ENCODE peak calls at places on chromosome 7, in five cellular contexts. One of them, this sample, is unnamed.

GRCh38 chr7:805261-805660 is 27.0 kb upstream of the SUN1 start:
- DNase-seq in myocyte: no peak
- DNase-seq in activated CD8-positive, alpha-beta T cell treated with anti-CD3 and anti-CD28 coated beads for 36 hours: no peak
- DNase-seq in activated T-cell treated with anti-CD3 and anti-CD28 coated beads for 1 hour: no peak
- DNase-seq in prostate gland: no peak
- DNase-seq in this sample: no peak

GRCh38 chr7:35694161-35694783 is 663 bp downstream of the HERPUD2 start:
- DNase-seq in myocyte: peak
- DNase-seq in activated CD8-positive, alpha-beta T cell treated with anti-CD3 and anti-CD28 coated beads for 36 hours: no peak
- DNase-seq in activated T-cell treated with anti-CD3 and anti-CD28 coated beads for 1 hour: no peak
- DNase-seq in prostate gland: peak
- DNase-seq in this sample: no peak

GRCh38 chr7:113247198-113247597 is 128.8 kb upstream of the SMIM30 start:
- DNase-seq in myocyte: no peak
- DNase-seq in activated CD8-positive, alpha-beta T cell treated with anti-CD3 and anti-CD28 coated beads for 36 hours: no peak
- DNase-seq in activated T-cell treated with anti-CD3 and anti-CD28 coated beads for 1 hour: no peak
- DNase-seq in prostate gland: no peak
- DNase-seq in this sample: no peak

GRCh38 chr7:157587051-157587450 is 250.2 kb downstream of the DNAJB6 start:
- DNase-seq in myocyte: no peak
- DNase-seq in activated CD8-positive, alpha-beta T cell treated with anti-CD3 and anti-CD28 coated beads for 36 hours: no peak
- DNase-seq in activated T-cell treated with anti-CD3 and anti-CD28 coated beads for 1 hour: no peak
- DNase-seq in prostate gland: no peak
- DNase-seq in this sample: no peak

GRCh38 chr7:71566376-71566775 is 434.4 kb downstream of the GALNT17 start:
- DNase-seq in myocyte: no peak
- DNase-seq in activated CD8-positive, alpha-beta T cell treated with anti-CD3 and anti-CD28 coated beads for 36 hours: no peak
- DNase-seq in activated T-cell treated with anti-CD3 and anti-CD28 coated beads for 1 hour: no peak
- DNase-seq in prostate gland: no peak
- DNase-seq in this sample: no peak

GRCh38 chr7:118872568-118872967 is 648.1 kb downstream of the ANKRD7 start:
- DNase-seq in myocyte: no peak
- DNase-seq in activated CD8-positive, alpha-beta T cell treated with anti-CD3 and anti-CD28 coated beads for 36 hours: no peak
- DNase-seq in activated T-cell treated with anti-CD3 and anti-CD28 coated beads for 1 hour: no peak
- DNase-seq in prostate gland: peak
- DNase-seq in this sample: no peak

GRCh38 chr7:44257618-44258422 is 57.0 kb downstream of the YKT6 start:
- DNase-seq in myocyte: peak
- DNase-seq in activated CD8-positive, alpha-beta T cell treated with anti-CD3 and anti-CD28 coated beads for 36 hours: peak
- DNase-seq in activated T-cell treated with anti-CD3 and anti-CD28 coated beads for 1 hour: peak
- DNase-seq in prostate gland: no peak
- DNase-seq in this sample: peak

GRCh38 chr7:130273081-130273699 is 6.5 kb downstream of the CPA2 start:
- DNase-seq in myocyte: no peak
- DNase-seq in activated CD8-positive, alpha-beta T cell treated with anti-CD3 and anti-CD28 coated beads for 36 hours: peak
- DNase-seq in activated T-cell treated with anti-CD3 and anti-CD28 coated beads for 1 hour: no peak
- DNase-seq in prostate gland: peak
- DNase-seq in this sample: no peak

GRCh38 chr7:46908770-46909169 is 673.1 kb downstream of the TNS3 start:
- DNase-seq in myocyte: peak
- DNase-seq in activated CD8-positive, alpha-beta T cell treated with anti-CD3 and anti-CD28 coated beads for 36 hours: no peak
- DNase-seq in activated T-cell treated with anti-CD3 and anti-CD28 coated beads for 1 hour: no peak
- DNase-seq in prostate gland: no peak
- DNase-seq in this sample: no peak

GRCh38 chr7:94396606-94397005 is 1.9 kb downstream of the COL1A2 start:
- DNase-seq in myocyte: peak
- DNase-seq in activated CD8-positive, alpha-beta T cell treated with anti-CD3 and anti-CD28 coated beads for 36 hours: no peak
- DNase-seq in activated T-cell treated with anti-CD3 and anti-CD28 coated beads for 1 hour: no peak
- DNase-seq in prostate gland: no peak
- DNase-seq in this sample: no peak

GRCh38 chr7:1696671-1697498 is 26.8 kb downstream of the ELFN1 start:
- DNase-seq in myocyte: no peak
- DNase-seq in activated CD8-positive, alpha-beta T cell treated with anti-CD3 and anti-CD28 coated beads for 36 hours: no peak
- DNase-seq in activated T-cell treated with anti-CD3 and anti-CD28 coated beads for 1 hour: no peak
- DNase-seq in prostate gland: no peak
- DNase-seq in this sample: no peak

GRCh38 chr7:117025891-117026290 is 72.6 kb downstream of the ST7 start:
- DNase-seq in myocyte: no peak
- DNase-seq in activated CD8-positive, alpha-beta T cell treated with anti-CD3 and anti-CD28 coated beads for 36 hours: no peak
- DNase-seq in activated T-cell treated with anti-CD3 and anti-CD28 coated beads for 1 hour: no peak
- DNase-seq in prostate gland: no peak
- DNase-seq in this sample: no peak

GRCh38 chr7:134920026-134920758 is 66.1 kb upstream of the AGBL3 start:
- DNase-seq in myocyte: peak
- DNase-seq in activated CD8-positive, alpha-beta T cell treated with anti-CD3 and anti-CD28 coated beads for 36 hours: no peak
- DNase-seq in activated T-cell treated with anti-CD3 and anti-CD28 coated beads for 1 hour: no peak
- DNase-seq in prostate gland: no peak
- DNase-seq in this sample: no peak

GRCh38 chr7:135979674-135980660 is 2.8 kb upstream of the MTPN start:
- DNase-seq in myocyte: peak
- DNase-seq in activated CD8-positive, alpha-beta T cell treated with anti-CD3 and anti-CD28 coated beads for 36 hours: no peak
- DNase-seq in activated T-cell treated with anti-CD3 and anti-CD28 coated beads for 1 hour: no peak
- DNase-seq in prostate gland: no peak
- DNase-seq in this sample: no peak

GRCh38 chr7:151087247-151088018 is 1.2 kb downstream of the AGAP3 start:
- DNase-seq in myocyte: peak
- DNase-seq in activated CD8-positive, alpha-beta T cell treated with anti-CD3 and anti-CD28 coated beads for 36 hours: peak
- DNase-seq in activated T-cell treated with anti-CD3 and anti-CD28 coated beads for 1 hour: no peak
- DNase-seq in prostate gland: peak
- DNase-seq in this sample: peak

GRCh38 chr7:30901856-30902255 is 9.8 kb upstream of the AQP1 start:
- DNase-seq in myocyte: no peak
- DNase-seq in activated CD8-positive, alpha-beta T cell treated with anti-CD3 and anti-CD28 coated beads for 36 hours: no peak
- DNase-seq in activated T-cell treated with anti-CD3 and anti-CD28 coated beads for 1 hour: no peak
- DNase-seq in prostate gland: no peak
- DNase-seq in this sample: no peak

GRCh38 chr7:83427929-83428328 is 221.0 kb downstream of the SEMA3E start:
- DNase-seq in myocyte: peak
- DNase-seq in activated CD8-positive, alpha-beta T cell treated with anti-CD3 and anti-CD28 coated beads for 36 hours: no peak
- DNase-seq in activated T-cell treated with anti-CD3 and anti-CD28 coated beads for 1 hour: no peak
- DNase-seq in prostate gland: no peak
- DNase-seq in this sample: no peak

GRCh38 chr7:157673573-157673972 is 336.8 kb downstream of the DNAJB6 start:
- DNase-seq in myocyte: no peak
- DNase-seq in activated CD8-positive, alpha-beta T cell treated with anti-CD3 and anti-CD28 coated beads for 36 hours: no peak
- DNase-seq in activated T-cell treated with anti-CD3 and anti-CD28 coated beads for 1 hour: no peak
- DNase-seq in prostate gland: no peak
- DNase-seq in this sample: no peak

GRCh38 chr7:10022957-10023356 is 950.7 kb upstream of the PHF14 start:
- DNase-seq in myocyte: peak
- DNase-seq in activated CD8-positive, alpha-beta T cell treated with anti-CD3 and anti-CD28 coated beads for 36 hours: no peak
- DNase-seq in activated T-cell treated with anti-CD3 and anti-CD28 coated beads for 1 hour: no peak
- DNase-seq in prostate gland: peak
- DNase-seq in this sample: no peak

GRCh38 chr7:55382251-55382650 is 17.1 kb downstream of the LANCL2 start:
- DNase-seq in myocyte: no peak
- DNase-seq in activated CD8-positive, alpha-beta T cell treated with anti-CD3 and anti-CD28 coated beads for 36 hours: no peak
- DNase-seq in activated T-cell treated with anti-CD3 and anti-CD28 coated beads for 1 hour: no peak
- DNase-seq in prostate gland: no peak
- DNase-seq in this sample: no peak

GRCh38 chr7:106736508-106737201 is 75.7 kb upstream of the CCDC71L start:
- DNase-seq in myocyte: peak
- DNase-seq in activated CD8-positive, alpha-beta T cell treated with anti-CD3 and anti-CD28 coated beads for 36 hours: peak
- DNase-seq in activated T-cell treated with anti-CD3 and anti-CD28 coated beads for 1 hour: no peak
- DNase-seq in prostate gland: peak
- DNase-seq in this sample: peak

GRCh38 chr7:139681463-139681755 is 96.4 kb downstream of the HIPK2 start:
- DNase-seq in myocyte: no peak
- DNase-seq in activated CD8-positive, alpha-beta T cell treated with anti-CD3 and anti-CD28 coated beads for 36 hours: peak
- DNase-seq in activated T-cell treated with anti-CD3 and anti-CD28 coated beads for 1 hour: no peak
- DNase-seq in prostate gland: no peak
- DNase-seq in this sample: no peak

GRCh38 chr7:97973206-97973658 is 16.8 kb downstream of the OCM2 start:
- DNase-seq in myocyte: no peak
- DNase-seq in activated CD8-positive, alpha-beta T cell treated with anti-CD3 and anti-CD28 coated beads for 36 hours: no peak
- DNase-seq in activated T-cell treated with anti-CD3 and anti-CD28 coated beads for 1 hour: no peak
- DNase-seq in prostate gland: no peak
- DNase-seq in this sample: no peak

GRCh38 chr7:155439311-155440017 is 18.5 kb upstream of the EN2 start:
- DNase-seq in myocyte: no peak
- DNase-seq in activated CD8-positive, alpha-beta T cell treated with anti-CD3 and anti-CD28 coated beads for 36 hours: no peak
- DNase-seq in activated T-cell treated with anti-CD3 and anti-CD28 coated beads for 1 hour: no peak
- DNase-seq in prostate gland: no peak
- DNase-seq in this sample: no peak

GRCh38 chr7:68958571-68958970 is 639.7 kb upstream of the AUTS2 start:
- DNase-seq in myocyte: no peak
- DNase-seq in activated CD8-positive, alpha-beta T cell treated with anti-CD3 and anti-CD28 coated beads for 36 hours: no peak
- DNase-seq in activated T-cell treated with anti-CD3 and anti-CD28 coated beads for 1 hour: no peak
- DNase-seq in prostate gland: no peak
- DNase-seq in this sample: no peak

GRCh38 chr7:44735403-44736165 is 13.1 kb upstream of the ZMIZ2 start:
- DNase-seq in myocyte: peak
- DNase-seq in activated CD8-positive, alpha-beta T cell treated with anti-CD3 and anti-CD28 coated beads for 36 hours: peak
- DNase-seq in activated T-cell treated with anti-CD3 and anti-CD28 coated beads for 1 hour: no peak
- DNase-seq in prostate gland: no peak
- DNase-seq in this sample: no peak

GRCh38 chr7:106216517-106217088 is 68.2 kb downstream of the NAMPT start:
- DNase-seq in myocyte: peak
- DNase-seq in activated CD8-positive, alpha-beta T cell treated with anti-CD3 and anti-CD28 coated beads for 36 hours: no peak
- DNase-seq in activated T-cell treated with anti-CD3 and anti-CD28 coated beads for 1 hour: no peak
- DNase-seq in prostate gland: peak
- DNase-seq in this sample: no peak